ENCODE peak calls at places on chromosomes 13 and 19, in nine cellular contexts. Z is GM23338; X is SJSA1; Y is AG10803; C is naive thymus-derived CD4-positive, alpha-beta T cell; P is BE2C; K is upper lobe of right lung; U is heart left ventricle; M is mucosa of descending colon. R is an unnamed sample.

GRCh38 chr13:112213467-112214245 is 146.7 kb downstream of the SOX1 start:
- DNase-seq in Z (no peak), X (no peak), Y (no peak), C (no peak), P (no peak), K (peak), U (no peak), M (peak), R (peak)

GRCh38 chr19:52211926-52212571 is 22.2 kb downstream of the PPP2R1A start:
- DNase-seq in Z (no peak), X (no peak), Y (no peak), C (no peak), P (no peak), K (no peak), U (no peak), M (no peak), R (no peak)

GRCh38 chr13:48266967-48267639 is 34.1 kb downstream of the ITM2B start:
- DNase-seq in Z (no peak), X (no peak), Y (no peak), C (no peak), P (no peak), K (no peak), U (no peak), M (no peak), R (no peak)

GRCh38 chr13:49629947-49630346 is 1.6 kb downstream of the ARL11 start:
- DNase-seq in Z (no peak), X (no peak), Y (no peak), C (no peak), P (no peak), K (no peak), U (no peak), M (no peak), R (no peak)

GRCh38 chr19:24054044-24054935 is 32.7 kb upstream of the ZNF254 start:
- DNase-seq in Z (no peak), X (peak), Y (peak), C (no peak), P (no peak), K (no peak), U (no peak), M (no peak), R (no peak)

GRCh38 chr19:51321799-51322198 is 10.4 kb downstream of the IGLON5 start:
- DNase-seq in Z (no peak), X (no peak), Y (no peak), C (no peak), P (no peak), K (no peak), U (no peak), M (no peak), R (no peak)

GRCh38 chr13:45512148-45512498 is 47.4 kb downstream of the COG3 start:
- DNase-seq in Z (no peak), X (peak), Y (no peak), C (no peak), P (no peak), K (no peak), U (no peak), M (no peak), R (no peak)

GRCh38 chr19:51441410-51442390 is 16.6 kb downstream of the SIGLEC8 start:
- DNase-seq in Z (no peak), X (peak), Y (no peak), C (peak), P (no peak), K (peak), U (no peak), M (peak), R (no peak)

GRCh38 chr13:32314271-32314967 is 744 bp downstream of the ZAR1L start:
- DNase-seq in Z (no peak), X (no peak), Y (no peak), C (no peak), P (no peak), K (peak), U (peak), M (peak), R (no peak)

GRCh38 chr13:48624858-48625257 is 28.9 kb upstream of the CYSLTR2 start:
- DNase-seq in Z (no peak), X (no peak), Y (no peak), C (no peak), P (no peak), K (no peak), U (no peak), M (no peak), R (no peak)

GRCh38 chr19:1840541-1841115 is 7.7 kb downstream of the REXO1 start:
- DNase-seq in Z (no peak), X (no peak), Y (no peak), C (no peak), P (no peak), K (no peak), U (peak), M (peak), R (no peak)
- H3K4me3 ChIP-seq in Z (no peak), X (no peak), Y (no peak), C (no peak), P (no peak), K (peak), U (peak), M (no peak), R (no peak)

GRCh38 chr19:32309711-32310390 is 35.6 kb upstream of the ZNF507 start:
- DNase-seq in Z (no peak), X (no peak), Y (peak), C (no peak), P (no peak), K (no peak), U (no peak), M (no peak), R (no peak)
- H3K4me3 ChIP-seq in Z (no peak), X (no peak), Y (no peak), C (no peak), P (no peak), K (no peak), U (no peak), M (no peak), R (no peak)

GRCh38 chr19:50178859-50179537 is 15.9 kb upstream of the IZUMO2 start:
- DNase-seq in Z (no peak), X (no peak), Y (no peak), C (no peak), P (no peak), K (no peak), U (no peak), M (no peak), R (no peak)
- H3K4me3 ChIP-seq in Z (no peak), X (no peak), Y (no peak), C (no peak), P (no peak), K (no peak), U (no peak), M (no peak), R (no peak)

GRCh38 chr19:2557093-2557440 is 81.1 kb downstream of the GADD45B start:
- DNase-seq in Z (no peak), X (no peak), Y (no peak), C (no peak), P (no peak), K (peak), U (no peak), M (peak), R (no peak)

GRCh38 chr19:2561221-2561620 is 85.3 kb downstream of the GADD45B start:
- DNase-seq in Z (no peak), X (no peak), Y (no peak), C (no peak), P (no peak), K (no peak), U (no peak), M (peak), R (no peak)

GRCh38 chr19:2560369-2560768 is 84.4 kb downstream of the GADD45B start:
- DNase-seq in Z (no peak), X (no peak), Y (no peak), C (no peak), P (no peak), K (no peak), U (no peak), M (peak), R (no peak)

GRCh38 chr19:2558543-2558942 is 82.6 kb downstream of the GADD45B start:
- DNase-seq in Z (no peak), X (no peak), Y (no peak), C (no peak), P (no peak), K (no peak), U (no peak), M (no peak), R (no peak)

GRCh38 chr19:2561895-2562294 is 86.0 kb downstream of the GADD45B start:
- DNase-seq in Z (no peak), X (no peak), Y (no peak), C (peak), P (no peak), K (no peak), U (peak), M (peak), R (no peak)
- H3K4me3 ChIP-seq in Z (no peak), X (no peak), Y (no peak), C (peak), P (no peak), K (peak), U (no peak), M (no peak), R (no peak)

DNA sequence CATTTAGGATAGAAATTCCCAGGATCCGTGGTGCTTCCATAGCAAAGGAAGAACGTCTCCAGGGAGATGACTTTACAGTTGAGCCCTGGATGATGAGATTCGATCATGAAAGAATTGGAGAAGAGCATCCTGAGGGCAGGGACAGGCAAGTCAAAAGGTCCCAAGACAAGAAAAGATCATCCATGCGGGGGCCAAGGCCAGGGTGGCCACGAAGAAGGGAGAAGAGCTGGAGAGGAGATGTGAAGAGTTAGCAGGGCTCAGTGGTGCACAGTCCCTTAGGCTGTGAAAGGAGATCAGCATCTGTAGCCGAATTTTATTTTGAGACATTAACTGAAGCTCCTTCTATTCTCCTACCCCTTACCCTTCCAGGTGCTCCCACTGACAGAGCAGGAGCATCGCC is 28.9 kb downstream of the OR10H4 start:
- DNase-seq in Z (no peak), X (no peak), Y (no peak), C (no peak), P (no peak), K (no peak), U (no peak), M (no peak), R (no peak)
- H3K4me3 ChIP-seq in Z (no peak), X (no peak), Y (no peak), C (no peak), P (no peak), K (no peak), U (no peak), M (no peak), R (no peak)

GRCh38 chr19:57103573-57104277 is 16.1 kb upstream of the USP29 start:
- DNase-seq in Z (peak), X (peak), Y (peak), C (peak), P (peak), K (no peak), U (peak), M (no peak), R (no peak)
- H3K4me3 ChIP-seq in Z (no peak), X (no peak), Y (peak), C (no peak), P (no peak), K (no peak), U (peak), M (no peak), R (peak)

GRCh38 chr13:114118763-114119123 is 13.7 kb downstream of the RASA3 start:
- DNase-seq in Z (no peak), X (peak), Y (peak), C (no peak), P (no peak), K (no peak), U (peak), M (peak), R (no peak)
- H3K4me3 ChIP-seq in Z (peak), X (peak), Y (peak), C (no peak), P (no peak), K (no peak), U (no peak), M (no peak), R (peak)

GRCh38 chr13:43089912-43090498 is 66.6 kb downstream of the DNAJC15 start:
- DNase-seq in Z (no peak), X (no peak), Y (no peak), C (no peak), P (no peak), K (no peak), U (no peak), M (no peak), R (no peak)

GRCh38 chr13:43087960-43088580 is 64.7 kb downstream of the DNAJC15 start:
- DNase-seq in Z (no peak), X (no peak), Y (peak), C (no peak), P (no peak), K (no peak), U (no peak), M (no peak), R (no peak)

GRCh38 chr13:43080199-43080598 is 56.8 kb downstream of the DNAJC15 start:
- DNase-seq in Z (no peak), X (no peak), Y (no peak), C (no peak), P (no peak), K (no peak), U (no peak), M (no peak), R (no peak)

GRCh38 chr13:43083750-43084149 is 60.4 kb downstream of the DNAJC15 start:
- DNase-seq in Z (no peak), X (no peak), Y (no peak), C (no peak), P (no peak), K (no peak), U (no peak), M (no peak), R (no peak)

DNA sequence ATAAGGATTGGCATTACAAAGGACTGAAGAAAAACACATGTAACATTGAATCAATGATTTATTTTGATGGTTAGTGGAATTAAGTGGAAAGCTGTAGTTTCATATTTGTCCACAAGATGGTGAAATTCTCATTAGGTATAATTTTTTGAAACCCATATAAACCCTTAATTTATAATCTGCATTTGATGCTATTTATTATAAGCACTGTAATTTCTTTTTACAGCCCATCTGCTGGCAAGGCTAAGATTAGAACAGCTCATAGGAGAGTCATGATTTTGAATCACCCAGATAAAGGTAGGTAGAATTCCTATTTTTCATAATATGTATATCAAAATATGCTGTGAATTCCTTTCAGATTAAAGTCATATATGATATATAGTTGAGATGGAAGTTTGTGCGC is 62.2 kb downstream of the DNAJC15 start:
- DNase-seq in Z (peak), X (no peak), Y (peak), C (peak), P (no peak), K (no peak), U (no peak), M (no peak), R (no peak)
- H3K4me3 ChIP-seq in Z (no peak), X (no peak), Y (no peak), C (no peak), P (no peak), K (no peak), U (no peak), M (no peak), R (no peak)

DNA sequence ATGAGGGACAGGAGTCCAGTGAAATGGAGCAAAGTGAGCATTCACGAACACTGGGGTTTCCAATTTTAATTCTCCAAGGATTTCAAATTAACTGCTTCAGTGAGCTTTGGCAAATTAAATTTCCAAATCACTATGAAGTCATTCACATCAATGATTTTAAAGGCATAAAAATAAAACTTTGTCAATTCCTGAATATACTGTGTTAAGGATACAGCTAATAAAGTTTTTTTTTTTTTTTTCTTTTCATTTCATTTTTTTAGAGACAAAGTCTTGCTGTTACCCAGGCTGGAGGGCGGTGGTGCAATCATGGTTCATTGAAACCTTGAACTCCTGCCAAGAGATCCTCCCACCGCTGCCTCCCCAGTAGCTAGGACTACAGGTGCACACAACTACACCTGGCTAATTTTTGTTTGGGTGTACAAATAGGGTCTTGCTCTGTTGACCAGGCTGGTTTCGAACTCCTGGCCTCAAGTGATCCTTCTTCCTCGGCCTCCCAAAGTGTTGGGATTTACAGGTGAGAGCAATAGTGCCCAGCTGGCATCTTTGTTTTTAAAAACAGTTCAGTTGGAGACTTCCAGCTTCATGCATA is 21.9 kb downstream of the RBM26 start:
- DNase-seq in Z (no peak), X (no peak), Y (no peak), C (no peak), P (no peak), K (no peak), U (no peak), M (no peak), R (no peak)
- H3K4me3 ChIP-seq in Z (peak), X (no peak), Y (no peak), C (no peak), P (no peak), K (no peak), U (no peak), M (no peak), R (no peak)

R was measured in coronary artery.